ENCODE peak calls at places on chromosomes 13 and 19, in eight cellular contexts. V, H, S, B, T, E, A and M are unnamed samples.
A peak's percentile ranks its signal among the peaks of the same experiment; 100 is the strongest.

GRCh38 chr19:35144600-35145436 is 1.8 kb downstream of the FXYD7 start:
- DNase-seq in V (no peak), H (peak; percentile 86), S (peak; percentile 89), B (peak; percentile 93), T (peak; percentile 56), E (no peak), A (peak; percentile 32), M (peak; percentile 88)

GRCh38 chr19:42531313-42531712 is 3.0 kb upstream of the CEACAM1 start:
- DNase-seq in V (no peak), H (no peak), S (peak; percentile 35), B (no peak), T (no peak), E (no peak), A (no peak), M (no peak)

GRCh38 chr13:35785563-35786327 is 309.3 kb upstream of the MAB21L1 start:
- DNase-seq in V (no peak), H (no peak), S (no peak), B (no peak), T (no peak), E (no peak), A (no peak), M (no peak)

GRCh38 chr19:7115721-7116120 is 46.2 kb downstream of the ZNF557 start:
- DNase-seq in V (no peak), H (no peak), S (no peak), B (no peak), T (no peak), E (no peak), A (no peak), M (no peak)

GRCh38 chr13:51549050-51549449 is 35.2 kb upstream of the WDFY2 start:
- DNase-seq in V (no peak), H (peak; percentile 18), S (peak; percentile 71), B (peak; percentile 75), T (no peak), E (no peak), A (no peak), M (peak; percentile 22)

GRCh38 chr13:79196366-79196765 is 209.7 kb downstream of the RBM26 start:
- DNase-seq in V (no peak), H (no peak), S (no peak), B (no peak), T (no peak), E (no peak), A (no peak), M (no peak)

GRCh38 chr19:16078311-16078758 is 2.0 kb downstream of the TPM4 start:
- DNase-seq in V (peak; percentile 44), H (peak; percentile 38), S (no peak), B (peak; percentile 74), T (no peak), E (peak; percentile 55), A (no peak), M (no peak)

GRCh38 chr13:67736646-67737420 is 506.7 kb upstream of the PCDH9 start:
- DNase-seq in V (no peak), H (peak; percentile 1), S (no peak), B (peak; percentile 89), T (no peak), E (no peak), A (peak; percentile 6), M (peak; percentile 2)

GRCh38 chr19:14072535-14073231 is at the start of gene MISP3:
- DNase-seq in V (peak; percentile 58), H (peak; percentile 91), S (peak; percentile 81), B (no peak), T (peak; percentile 91), E (no peak), A (no peak), M (peak; percentile 74)

GRCh38 chr13:50608357-50608756 is 235.1 kb downstream of the DLEU7 start:
- DNase-seq in V (no peak), H (no peak), S (no peak), B (no peak), T (no peak), E (no peak), A (no peak), M (no peak)

GRCh38 chr13:51235756-51236564 is 13.8 kb downstream of the FAM124A start:
- DNase-seq in V (no peak), H (no peak), S (no peak), B (peak; percentile 79), T (no peak), E (no peak), A (peak; percentile 29), M (no peak)

GRCh38 chr19:18393836-18394235 is 3.6 kb downstream of the LRRC25 start:
- DNase-seq in V (peak; percentile 44), H (no peak), S (no peak), B (no peak), T (no peak), E (peak; percentile 54), A (peak; percentile 38), M (no peak)

GRCh38 chr19:10450853-10451609 is 30.7 kb downstream of the PDE4A start:
- DNase-seq in V (no peak), H (peak; percentile 27), S (no peak), B (peak; percentile 55), T (no peak), E (no peak), A (no peak), M (peak; percentile 95)

GRCh38 chr13:105196052-105196451 is 1339.4 kb downstream of the EFNB2 start:
- DNase-seq in V (no peak), H (no peak), S (peak; percentile 43), B (peak; percentile 94), T (no peak), E (no peak), A (peak; percentile 93), M (no peak)

GRCh38 chr13:103883152-103883551 is 816.9 kb upstream of the SLC10A2 start:
- DNase-seq in V (peak; percentile 64), H (peak; percentile 34), S (peak; percentile 91), B (peak; percentile 94), T (peak; percentile 77), E (peak; percentile 74), A (peak; percentile 95), M (peak; percentile 37)

GRCh38 chr19:3608750-3609322 is 2.2 kb upstream of the TBXA2R start:
- DNase-seq in V (peak; percentile 74), H (no peak), S (no peak), B (no peak), T (no peak), E (no peak), A (peak; percentile 49), M (no peak)

GRCh38 chr19:6794817-6795431 is 22.4 kb downstream of the VAV1 start:
- DNase-seq in V (no peak), H (no peak), S (no peak), B (peak; percentile 39), T (no peak), E (no peak), A (no peak), M (peak; percentile 25)

GRCh38 chr13:99935772-99936171 is 35.8 kb downstream of the ZIC5 start:
- DNase-seq in V (no peak), H (no peak), S (no peak), B (peak; percentile 19), T (no peak), E (no peak), A (no peak), M (peak; percentile 60)

GRCh38 chr19:55603115-55603514 is 2.3 kb upstream of the ZNF865 start:
- DNase-seq in V (no peak), H (no peak), S (no peak), B (no peak), T (peak; percentile 48), E (no peak), A (no peak), M (no peak)

GRCh38 chr13:58619396-58620113 is 988.0 kb downstream of the PCDH17 start:
- DNase-seq in V (no peak), H (no peak), S (no peak), B (peak; percentile 91), T (no peak), E (no peak), A (no peak), M (no peak)

GRCh38 chr13:75745387-75745786 is 109.3 kb downstream of the LMO7 start:
- DNase-seq in V (no peak), H (no peak), S (no peak), B (no peak), T (no peak), E (no peak), A (no peak), M (no peak)

GRCh38 chr19:14410775-14411134 is 8.4 kb downstream of the DDX39A start:
- DNase-seq in V (no peak), H (no peak), S (no peak), B (no peak), T (no peak), E (no peak), A (no peak), M (peak; percentile 29)

GRCh38 chr13:31056650-31057275 is 104.9 kb downstream of the HSPH1 start:
- DNase-seq in V (no peak), H (no peak), S (no peak), B (peak; percentile 21), T (no peak), E (no peak), A (peak; percentile 58), M (no peak)

DNA sequence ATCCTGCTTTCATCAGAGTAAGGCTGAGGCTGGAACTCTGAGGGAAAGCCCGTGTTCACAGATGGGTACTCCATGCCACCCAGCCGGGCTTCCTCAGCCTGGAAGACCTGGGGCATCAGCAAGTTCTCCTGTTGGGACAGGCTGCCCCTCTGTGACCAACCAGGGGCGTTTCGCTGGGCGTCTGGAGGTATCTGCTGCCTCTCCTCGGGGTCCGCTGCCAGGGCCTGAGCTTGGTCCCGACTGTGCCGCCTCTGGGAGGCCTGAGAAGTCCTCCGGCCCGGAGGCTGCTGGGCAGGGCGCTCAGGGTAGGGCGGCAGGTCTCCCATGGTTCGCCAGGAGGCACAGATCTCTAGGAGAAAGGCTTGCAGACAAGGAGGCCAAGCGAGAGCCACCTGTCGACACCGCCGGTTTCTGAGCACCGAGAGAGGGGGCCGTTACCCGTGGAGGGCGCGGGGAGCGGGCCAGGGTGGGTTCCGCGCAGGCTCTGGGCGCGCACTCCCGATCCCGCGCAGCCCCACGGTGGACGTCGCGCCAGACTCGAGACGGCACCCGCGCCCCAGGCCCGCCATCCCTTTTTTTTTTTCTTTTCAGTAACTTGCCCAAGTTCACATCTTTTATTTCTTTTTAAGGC is at the start of gene RSPH6A:
- DNase-seq in V (no peak), H (no peak), S (no peak), B (peak; percentile 53), T (no peak), E (no peak), A (no peak), M (peak; percentile 85)
- H3K4me3 ChIP-seq in V (peak within 1 kb of the TSS; percentile 58), H (no peak within 1 kb of the TSS), S (no peak within 1 kb of the TSS), B (peak within 1 kb of the TSS; percentile 61), T (no peak within 1 kb of the TSS), E (no peak within 1 kb of the TSS), A (peak within 1 kb of the TSS; percentile 54), M (peak within 1 kb of the TSS; percentile 78)

GRCh38 chr19:12991296-12991695 is 4.0 kb upstream of the NFIX start:
- DNase-seq in V (no peak), H (peak; percentile 31), S (no peak), B (no peak), T (no peak), E (no peak), A (no peak), M (no peak)
- H3K27me3 ChIP-seq in V (no peaks in the 10 kb centered on the region), H (no peaks in the 10 kb centered on the region), S (peaks cover 17% of the 10 kb centered on the region), B (peaks cover 16% of the 10 kb centered on the region), T (no peaks in the 10 kb centered on the region), E (no peaks in the 10 kb centered on the region), A (peaks cover 96% of the 10 kb centered on the region), M (peaks cover 37% of the 10 kb centered on the region)

GRCh38 chr13:40697711-40698110 is 31.3 kb upstream of the FOXO1 start:
- DNase-seq in V (no peak), H (no peak), S (no peak), B (no peak), T (no peak), E (no peak), A (no peak), M (no peak)
- H3K4me3 ChIP-seq in V (no peak overlapping the region), H (no peak overlapping the region), S (no peak overlapping the region), B (no peak overlapping the region), T (no peak overlapping the region), E (no peak overlapping the region), A (no peak overlapping the region), M (no peak overlapping the region)

GRCh38 chr19:30252214-30252613 is 120.0 kb upstream of the ZNF536 start:
- DNase-seq in V (no peak), H (no peak), S (no peak), B (no peak), T (no peak), E (no peak), A (no peak), M (no peak)
- H3K27me3 ChIP-seq in V (peaks cover 13% of the 10 kb centered on the region), H (no peaks in the 10 kb centered on the region), S (peaks cover 83% of the 10 kb centered on the region), B (no peaks in the 10 kb centered on the region), T (no peaks in the 10 kb centered on the region), E (no peaks in the 10 kb centered on the region), A (no peaks in the 10 kb centered on the region), M (no peaks in the 10 kb centered on the region)